ENCODE peak calls at places on chromosomes 7 and 10, in four cellular contexts. A is ACHN; R is CD8-positive, alpha-beta T cell; F is ovary. W is an unnamed sample.

GRCh38 chr10:130243015-130243414 is 106.8 kb downstream of the GLRX3 start:
- DNase-seq in A (no peak), R (no peak), F (no peak), W (no peak)

GRCh38 chr10:96858038-96858705 is 26.1 kb downstream of the LCOR start:
- DNase-seq in A (no peak), R (no peak), F (no peak), W (no peak)

GRCh38 chr10:44935201-44935960 is 24.2 kb upstream of the RASSF4 start:
- DNase-seq in A (peak; percentile 58), R (no peak), F (no peak), W (peak; percentile 85)

GRCh38 chr7:66099551-66100407 is 14.9 kb upstream of the CRCP start:
- DNase-seq in A (peak; percentile 96), R (no peak), F (peak; percentile 84), W (no peak)

GRCh38 chr7:148402159-148402558 is 188.4 kb upstream of the C7orf33 start:
- DNase-seq in A (no peak), R (no peak), F (no peak), W (no peak)

GRCh38 chr10:76558586-76558985 is 1079.0 kb downstream of the KCNMA1 start:
- DNase-seq in A (no peak), R (no peak), F (peak; percentile 73), W (no peak)

GRCh38 chr10:1379601-1380000 is 323.4 kb downstream of the WDR37 start:
- DNase-seq in A (no peak), R (no peak), F (no peak), W (no peak)

GRCh38 chr7:104160375-104160774 is 47.4 kb downstream of the ORC5 start:
- DNase-seq in A (peak; percentile 63), R (no peak), F (no peak), W (peak; percentile 31)

GRCh38 chr7:35251606-35252310 is 2.1 kb downstream of the TBX20 start:
- DNase-seq in A (no peak), R (no peak), F (no peak), W (no peak)

GRCh38 chr7:54678763-54679396 is 80.1 kb downstream of the SEC61G start:
- DNase-seq in A (no peak), R (no peak), F (no peak), W (no peak)

GRCh38 chr10:121590772-121591171 is 7.5 kb downstream of the FGFR2 start:
- DNase-seq in A (no peak), R (no peak), F (no peak), W (no peak)

GRCh38 chr7:103551006-103551405 is 105.0 kb upstream of the SLC26A5 start:
- DNase-seq in A (peak; percentile 31), R (no peak), F (no peak), W (no peak)

GRCh38 chr10:94546058-94546595 is 539 bp downstream of the HELLS start:
- DNase-seq in A (peak; percentile 45), R (no peak), F (no peak), W (peak; percentile 32)

GRCh38 chr7:114415054-114415997 is 711 bp downstream of the FOXP2 start:
- DNase-seq in A (no peak), R (no peak), F (no peak), W (no peak)

GRCh38 chr7:142892941-142893340 is 7.4 kb upstream of the TRPV6 start:
- DNase-seq in A (no peak), R (no peak), F (no peak), W (no peak)

GRCh38 chr10:1266033-1266802 is 210.0 kb downstream of the WDR37 start:
- DNase-seq in A (no peak), R (no peak), F (no peak), W (no peak)

GRCh38 chr10:75461672-75462649 is 30.5 kb downstream of the LRMDA start:
- DNase-seq in A (no peak), R (no peak), F (no peak), W (no peak)

GRCh38 chr7:37759519-37759918 is 76.0 kb downstream of the GPR141 start:
- DNase-seq in A (no peak), R (no peak), F (no peak), W (no peak)

GRCh38 chr7:39926111-39926510 is 23.9 kb upstream of the CDK13 start:
- DNase-seq in A (no peak), R (no peak), F (no peak), W (no peak)

GRCh38 chr10:70333268-70333667 is 49.2 kb downstream of the LRRC20 start:
- DNase-seq in A (no peak), R (no peak), F (no peak), W (no peak)

GRCh38 chr10:38008006-38008405 is 2.5 kb upstream of the ZNF33A start:
- DNase-seq in A (no peak), R (no peak), F (no peak), W (no peak)

GRCh38 chr10:35447693-35448407 is 111.5 kb downstream of the CCNY start:
- DNase-seq in A (no peak), R (no peak), F (peak; percentile 20), W (peak; percentile 64)

GRCh38 chr10:130968511-130968910 is 343.0 kb downstream of the TCERG1L start:
- DNase-seq in A (no peak), R (no peak), F (no peak), W (no peak)

GRCh38 chr10:118798186-118798811 is 43.5 kb upstream of the CACUL1 start:
- DNase-seq in A (peak; percentile 49), R (no peak), F (no peak), W (peak; percentile 38)

GRCh38 chr10:47354162-47354561 is 6.0 kb downstream of the RBP3 start:
- DNase-seq in A (peak; percentile 36), R (no peak), F (no peak), W (peak; percentile 17)

GRCh38 chr10:88849224-88849623 is 2.4 kb downstream of the ANKRD22 start:
- DNase-seq in A (no peak), R (no peak), F (no peak), W (no peak)

GRCh38 chr10:5362873-5363272 is 1.9 kb upstream of the UCN3 start:
- DNase-seq in A (no peak), R (no peak), F (no peak), W (no peak)

GRCh38 chr10:53162856-53163255 is 390.3 kb upstream of the MBL2 start:
- DNase-seq in A (no peak), R (no peak), F (no peak), W (no peak)

GRCh38 chr7:4830176-4830575 is 31.7 kb downstream of the PAPOLB start:
- DNase-seq in A (peak; percentile 71), R (no peak), F (no peak), W (peak; percentile 95)

GRCh38 chr7:120550494-120551048 is 277.6 kb downstream of the KCND2 start:
- DNase-seq in A (no peak), R (no peak), F (no peak), W (peak; percentile 5)

GRCh38 chr7:51059493-51059892 is 257.1 kb downstream of the COBL start:
- DNase-seq in A (no peak), R (no peak), F (no peak), W (no peak)

GRCh38 chr10:102426803-102427287 is 5.5 kb downstream of the CUEDC2 start:
- DNase-seq in A (no peak), R (no peak), F (no peak), W (no peak)

GRCh38 chr7:118184392-118184899 is 482 bp downstream of the LSM8 start:
- DNase-seq in A (peak; percentile 35), R (no peak), F (no peak), W (no peak)

GRCh38 chr7:13848576-13849527 is 140.6 kb downstream of the ETV1 start:
- DNase-seq in A (no peak), R (no peak), F (no peak), W (peak; percentile 27)

GRCh38 chr10:45160266-45160665 is 155.1 kb downstream of the OR13A1 start:
- DNase-seq in A (no peak), R (no peak), F (no peak), W (peak; percentile 78)